ENCODE peak calls at places on chromosomes 7 and 10, in seven cellular contexts. I is lower lobe of right lung; C is foreskin fibroblast; E is B cell; H is CD4-positive, alpha-beta T cell; M is IMR-90; Y is prostate gland. A is an unnamed sample.

GRCh38 chr10:61662794-61663259 is at the start of gene CABCOCO1:
- DNase-seq in I (peak), C (peak), E (peak), H (no peak), M (peak), Y (peak), A (peak)

GRCh38 chr7:151429555-151430331 is 10.2 kb downstream of the CRYGN start:
- DNase-seq in I (no peak), C (no peak), E (no peak), H (peak), M (peak), Y (no peak), A (no peak)

GRCh38 chr10:52779541-52780390 is 7.2 kb upstream of the MBL2 start:
- DNase-seq in I (peak), C (peak), E (peak), H (no peak), M (peak), Y (no peak), A (peak)

GRCh38 chr7:1054438-1055083 is 10.2 kb downstream of the GPR146 start:
- DNase-seq in I (no peak), C (no peak), E (no peak), H (no peak), M (no peak), Y (no peak), A (peak)

GRCh38 chr10:105075031-105075430 is 433.9 kb downstream of the SORCS3 start:
- DNase-seq in I (no peak), C (no peak), E (no peak), H (no peak), M (no peak), Y (no peak), A (no peak)

GRCh38 chr7:41855798-41856197 is 152.9 kb upstream of the INHBA start:
- DNase-seq in I (no peak), C (peak), E (no peak), H (no peak), M (peak), Y (no peak), A (no peak)

GRCh38 chr7:82694020-82694419 is 250.4 kb upstream of the CACNA2D1 start:
- DNase-seq in I (no peak), C (no peak), E (no peak), H (no peak), M (no peak), Y (no peak), A (no peak)

GRCh38 chr7:91946549-91946948 is 5.9 kb downstream of the AKAP9 start:
- DNase-seq in I (no peak), C (no peak), E (peak), H (no peak), M (no peak), Y (no peak), A (no peak)

GRCh38 chr10:70920519-70920918 is 32.2 kb upstream of the PCBD1 start:
- DNase-seq in I (peak), C (no peak), E (no peak), H (no peak), M (no peak), Y (peak), A (no peak)

GRCh38 chr10:44908936-44909335 is 2.2 kb upstream of the TMEM72 start:
- DNase-seq in I (no peak), C (no peak), E (no peak), H (no peak), M (no peak), Y (no peak), A (no peak)

GRCh38 chr10:71963756-71964668 is at the start of gene CHST3:
- DNase-seq in I (peak), C (no peak), E (peak), H (peak), M (peak), Y (peak), A (peak)

GRCh38 chr7:87056346-87056745 is 3.1 kb downstream of the ELAPOR2 start:
- DNase-seq in I (no peak), C (no peak), E (no peak), H (no peak), M (no peak), Y (no peak), A (no peak)

GRCh38 chr7:112869111-112869774 is 79.0 kb upstream of the TMEM168 start:
- DNase-seq in I (no peak), C (peak), E (peak), H (peak), M (peak), Y (no peak), A (peak)

GRCh38 chr10:74156919-74157289 is 5.9 kb downstream of the ADK start:
- DNase-seq in I (no peak), C (no peak), E (peak), H (no peak), M (peak), Y (no peak), A (no peak)

GRCh38 chr10:62582804-62583208 is 208.6 kb downstream of the ZNF365 start:
- DNase-seq in I (peak), C (peak), E (no peak), H (no peak), M (peak), Y (no peak), A (no peak)

GRCh38 chr10:5519054-5519453 is 5.7 kb upstream of the CALML3 start:
- DNase-seq in I (no peak), C (no peak), E (no peak), H (no peak), M (no peak), Y (no peak), A (no peak)

GRCh38 chr10:83222300-83222699 is 917.0 kb upstream of the GHITM start:
- DNase-seq in I (no peak), C (no peak), E (no peak), H (no peak), M (no peak), Y (no peak), A (no peak)

GRCh38 chr10:49185213-49185612 is 3.0 kb downstream of the TMEM273 start:
- DNase-seq in I (no peak), C (no peak), E (no peak), H (no peak), M (no peak), Y (no peak), A (no peak)

GRCh38 chr7:22561895-22562593 is 62.1 kb upstream of the STEAP1B start:
- DNase-seq in I (no peak), C (no peak), E (peak), H (no peak), M (peak), Y (no peak), A (no peak)

GRCh38 chr10:132603851-132604533 is 66.4 kb downstream of the INPP5A start:
- DNase-seq in I (no peak), C (no peak), E (no peak), H (no peak), M (no peak), Y (no peak), A (no peak)

GRCh38 chr7:69245646-69246045 is 352.6 kb upstream of the AUTS2 start:
- DNase-seq in I (no peak), C (no peak), E (no peak), H (no peak), M (no peak), Y (no peak), A (no peak)

GRCh38 chr10:118990326-118990725 is 39.2 kb upstream of the NANOS1 start:
- DNase-seq in I (no peak), C (no peak), E (no peak), H (no peak), M (no peak), Y (no peak), A (no peak)

GRCh38 chr7:116786791-116787443 is 75.5 kb upstream of the CAPZA2 start:
- DNase-seq in I (no peak), C (peak), E (peak), H (no peak), M (peak), Y (no peak), A (no peak)
- TF ChIP-seq CTCF in I (peak), C (peak), E (peak), H (no peak), M (peak), Y (no peak), A (no peak)

GRCh38 chr7:139647812-139648616 is 124.5 kb downstream of the CLEC2L start:
- DNase-seq in I (no peak), C (peak), E (peak), H (no peak), M (peak), Y (no peak), A (no peak)

GRCh38 chr7:139644191-139644590 is 120.7 kb downstream of the CLEC2L start:
- DNase-seq in I (no peak), C (no peak), E (no peak), H (no peak), M (no peak), Y (no peak), A (no peak)

GRCh38 chr7:139646566-139646965 is 123.1 kb downstream of the CLEC2L start:
- DNase-seq in I (no peak), C (no peak), E (no peak), H (no peak), M (no peak), Y (no peak), A (no peak)

GRCh38 chr7:139647085-139647484 is 123.6 kb downstream of the CLEC2L start:
- DNase-seq in I (no peak), C (no peak), E (no peak), H (no peak), M (no peak), Y (no peak), A (no peak)

GRCh38 chr7:139645572-139646523 is 122.4 kb downstream of the CLEC2L start:
- DNase-seq in I (peak), C (peak), E (peak), H (peak), M (peak), Y (peak), A (peak)
- TF ChIP-seq CTCF in I (peak), C (peak), E (peak), H (peak), M (peak), Y (peak), A (peak)

GRCh38 chr7:20778063-20778721 is 8.5 kb downstream of the SP8 start:
- DNase-seq in I (peak), C (no peak), E (peak), H (no peak), M (no peak), Y (peak), A (peak)
- TF ChIP-seq CTCF in I (peak), C (peak), E (peak), H (no peak), M (peak), Y (peak), A (peak)

DNA sequence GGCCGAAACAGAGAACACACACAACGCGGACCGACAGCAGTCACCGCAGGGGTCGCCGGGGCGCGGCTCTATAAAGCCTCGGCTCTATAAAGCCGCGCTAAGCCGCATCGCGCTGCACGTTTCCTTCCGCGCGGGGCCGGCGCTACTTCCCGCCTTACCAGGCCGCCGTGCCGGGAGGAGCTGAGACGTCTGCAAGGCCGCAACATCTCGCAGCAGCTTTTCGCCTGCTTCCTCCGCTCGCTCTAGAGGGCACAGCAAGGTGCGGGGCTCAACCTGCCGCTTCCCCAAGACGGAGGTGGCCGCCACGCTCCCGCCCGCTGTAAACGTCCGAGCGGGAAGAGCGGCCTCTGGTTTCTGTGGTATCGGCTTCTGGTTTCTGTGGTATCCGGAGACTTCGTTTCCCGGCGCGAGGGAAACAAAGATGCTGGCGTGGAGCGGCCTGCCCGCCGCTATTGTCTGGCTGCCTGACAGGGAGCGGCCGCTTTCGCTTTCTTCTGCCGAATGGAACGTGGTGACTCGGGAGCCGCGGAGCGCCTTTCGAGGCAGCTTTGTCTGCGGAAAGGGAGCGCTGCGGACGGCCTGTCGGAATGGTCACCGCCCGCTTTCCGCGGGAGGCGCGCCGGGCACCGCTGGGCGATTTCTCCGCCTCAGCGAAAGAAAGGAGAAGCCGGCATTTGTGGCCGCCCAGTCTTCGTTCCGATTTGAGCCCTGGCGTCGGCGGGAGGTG is 91.8 kb downstream of the SPAG6 start:
- DNase-seq in I (peak), C (peak), E (peak), H (peak), M (peak), Y (peak), A (peak)
- TF ChIP-seq CTCF in I (peak), C (no peak), E (no peak), H (peak), M (no peak), Y (no peak), A (no peak)

DNA sequence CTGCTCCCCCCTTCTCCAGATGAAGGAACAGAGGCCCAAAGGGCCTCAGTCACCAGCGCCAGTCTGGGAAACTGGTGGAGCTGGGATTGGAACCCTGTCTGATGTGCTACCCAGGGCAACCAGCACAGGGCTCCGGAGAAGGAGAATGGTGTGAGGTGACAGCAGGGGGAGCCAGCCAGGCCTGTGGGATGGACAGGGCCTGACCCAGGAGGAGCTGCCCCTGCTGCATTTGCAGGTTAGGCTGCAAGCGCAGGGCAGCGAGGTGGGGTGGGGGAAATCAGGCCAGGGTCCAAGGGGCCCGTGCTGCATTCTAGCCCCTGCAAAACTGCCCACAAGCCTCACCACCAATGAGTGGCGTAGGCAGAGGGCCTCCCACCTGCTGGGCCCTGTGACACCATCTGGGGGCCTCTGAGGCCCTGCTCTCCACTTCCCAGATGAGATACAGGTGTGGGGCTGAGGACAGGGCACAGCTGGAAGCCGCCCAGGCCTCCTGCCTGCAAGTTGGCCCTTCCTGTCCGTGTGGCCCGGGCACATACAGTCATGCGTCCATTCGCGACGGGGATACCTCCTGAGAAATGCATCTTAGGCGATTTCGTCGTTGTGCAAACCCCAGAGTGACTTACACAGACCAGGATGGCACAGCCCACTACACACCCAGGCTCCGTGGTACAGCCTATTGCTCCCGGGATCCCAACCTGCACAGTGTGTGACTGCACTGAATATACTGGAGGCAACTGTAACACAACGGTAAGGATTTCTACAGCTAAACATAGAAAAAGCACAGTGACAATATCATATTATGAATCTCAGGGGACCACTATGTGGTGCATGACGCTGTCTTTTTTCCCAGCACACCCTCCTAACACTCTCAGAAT is 45.2 kb downstream of the RASGEF1A start:
- DNase-seq in I (peak), C (no peak), E (no peak), H (no peak), M (no peak), Y (no peak), A (peak)
- TF ChIP-seq CTCF in I (no peak), C (no peak), E (no peak), H (no peak), M (no peak), Y (no peak), A (peak)

A was measured in nephron progenitor cell.